ENCODE peak calls at places on chromosomes 13 and 19, in four cellular contexts. Q is left lung, T is PC-3, A is lower lobe of right lung. Y is an unnamed sample. For H3K4me1, the result is how much of the 10 kb centered on the place peaks cover.

GRCh38 chr13:26508885-26509284 is 48.6 kb upstream of the WASF3 start:
- DNase-seq in A (no peak), T (peak), Q (peak), Y (no peak)

GRCh38 chr13:113532156-113532806 is 41.8 kb upstream of the DCUN1D2 start:
- DNase-seq in T (no peak), A (peak), Q (no peak), Y (peak)

GRCh38 chr13:47843005-47843404 is 158.1 kb downstream of the SUCLA2 start:
- DNase-seq in T (no peak), A (no peak), Q (no peak), Y (no peak)

GRCh38 chr13:45278096-45278645 is 62.8 kb downstream of the TPT1 start:
- DNase-seq in T (no peak), Q (no peak), A (no peak), Y (no peak)

GRCh38 chr13:76887070-76887563 is 912 bp upstream of the KCTD12 start:
- DNase-seq in T (no peak), Q (no peak), A (no peak), Y (no peak)

GRCh38 chr19:48964205-48965032 is 690 bp upstream of the FTL start:
- DNase-seq in T (no peak), A (peak), Q (no peak), Y (no peak)

GRCh38 chr13:47672245-47672975 is 328.7 kb downstream of the SUCLA2 start:
- DNase-seq in A (no peak), T (no peak), Q (no peak), Y (no peak)

GRCh38 chr19:32928806-32929205 is 43.0 kb downstream of the CEP89 start:
- DNase-seq in A (no peak), T (peak), Q (no peak), Y (no peak)

GRCh38 chr19:37691881-37692504 is 27.6 kb downstream of the ZNF607 start:
- DNase-seq in A (peak), T (no peak), Q (peak), Y (peak)

GRCh38 chr19:55239004-55239403 is 10.4 kb upstream of the TMEM86B start:
- DNase-seq in A (no peak), T (no peak), Q (no peak), Y (no peak)

GRCh38 chr13:45838171-45838745 is 13.3 kb downstream of the SIAH3 start:
- DNase-seq in A (no peak), Q (no peak), T (no peak), Y (no peak)

GRCh38 chr13:30037306-30037705 is 186.9 kb upstream of the UBL3 start:
- DNase-seq in T (no peak), Q (no peak), A (no peak), Y (no peak)

GRCh38 chr19:42286349-42287016 is 15.4 kb upstream of the PRR19 start:
- DNase-seq in A (no peak), Q (no peak), T (no peak), Y (no peak)

GRCh38 chr19:29450306-29450705 is 75.5 kb upstream of the VSTM2B start:
- DNase-seq in Q (no peak), A (no peak), T (no peak), Y (peak)

GRCh38 chr13:64591981-64592380 is 2638.2 kb downstream of the PCDH9 start:
- DNase-seq in A (no peak), T (peak), Q (no peak), Y (no peak)

GRCh38 chr19:14563989-14564650 is 7.7 kb downstream of the NDUFB7 start:
- DNase-seq in Q (no peak), T (peak), A (no peak), Y (no peak)

GRCh38 chr19:53989600-53990533 is 1.6 kb upstream of the CACNG6 start:
- DNase-seq in A (no peak), T (no peak), Q (no peak), Y (no peak)

GRCh38 chr19:57812201-57812600 is 2.5 kb downstream of the ZNF552 start:
- DNase-seq in Q (no peak), A (no peak), T (no peak), Y (no peak)

GRCh38 chr19:47485210-47485609 is 1.2 kb upstream of the KPTN start:
- DNase-seq in A (no peak), Q (no peak), T (no peak), Y (no peak)

GRCh38 chr19:1373042-1373533 is 10.6 kb upstream of the NDUFS7 start:
- DNase-seq in A (no peak), T (no peak), Q (no peak), Y (no peak)

GRCh38 chr13:28558567-28558966 is 63.6 kb upstream of the FLT1 start:
- DNase-seq in T (no peak), A (no peak), Q (no peak), Y (no peak)

GRCh38 chr13:32426191-32426980 is 1.5 kb downstream of the N4BP2L1 start:
- DNase-seq in Q (no peak), A (no peak), T (no peak), Y (no peak)

GRCh38 chr19:17520865-17521264 is 9.4 kb downstream of the PGLS start:
- DNase-seq in T (no peak), Q (no peak), A (no peak), Y (no peak)

GRCh38 chr13:98892821-98893220 is 85.0 kb downstream of the DOCK9 start:
- DNase-seq in A (no peak), Q (no peak), T (no peak), Y (no peak)

GRCh38 chr19:11587302-11587972 is 9.8 kb upstream of the ZNF627 start:
- DNase-seq in Q (peak), A (peak), T (peak), Y (peak)

GRCh38 chr19:18999896-19000620 is 33.3 kb downstream of the SUGP2 start:
- DNase-seq in A (no peak), T (no peak), Q (no peak), Y (no peak)

GRCh38 chr13:111860161-111860560 is 206.8 kb upstream of the SOX1 start:
- DNase-seq in Q (no peak), A (no peak), T (no peak), Y (no peak)
- H3K4me3 ChIP-seq in Q (no peak), A (no peak), T (no peak), Y (no peak)

GRCh38 chr13:97238432-97238831 is 16.3 kb downstream of the MBNL2 start:
- DNase-seq in A (no peak), Q (no peak), T (no peak), Y (no peak)
- H3K4me1 ChIP-seq in A (half or more), Q (under half), T (under half), Y (half or more)

GRCh38 chr13:69585656-69586055 is 522.0 kb upstream of the ATXN8OS start:
- DNase-seq in T (peak), A (no peak), Q (no peak), Y (no peak)
- H3K4me3 ChIP-seq in T (no peak), A (no peak), Q (no peak), Y (no peak)

GRCh38 chr13:110340812-110341444 is 33.8 kb downstream of the COL4A2 start:
- DNase-seq in Q (peak), A (peak), T (no peak), Y (peak)

GRCh38 chr13:110343241-110343865 is 36.3 kb downstream of the COL4A2 start:
- DNase-seq in A (no peak), Q (no peak), T (peak), Y (no peak)

GRCh38 chr13:110342474-110342873 is 35.4 kb downstream of the COL4A2 start:
- DNase-seq in Q (no peak), T (no peak), A (no peak), Y (no peak)

GRCh38 chr13:110339975-110340550 is 33.0 kb downstream of the COL4A2 start:
- DNase-seq in Q (no peak), A (no peak), T (no peak), Y (peak)

DNA sequence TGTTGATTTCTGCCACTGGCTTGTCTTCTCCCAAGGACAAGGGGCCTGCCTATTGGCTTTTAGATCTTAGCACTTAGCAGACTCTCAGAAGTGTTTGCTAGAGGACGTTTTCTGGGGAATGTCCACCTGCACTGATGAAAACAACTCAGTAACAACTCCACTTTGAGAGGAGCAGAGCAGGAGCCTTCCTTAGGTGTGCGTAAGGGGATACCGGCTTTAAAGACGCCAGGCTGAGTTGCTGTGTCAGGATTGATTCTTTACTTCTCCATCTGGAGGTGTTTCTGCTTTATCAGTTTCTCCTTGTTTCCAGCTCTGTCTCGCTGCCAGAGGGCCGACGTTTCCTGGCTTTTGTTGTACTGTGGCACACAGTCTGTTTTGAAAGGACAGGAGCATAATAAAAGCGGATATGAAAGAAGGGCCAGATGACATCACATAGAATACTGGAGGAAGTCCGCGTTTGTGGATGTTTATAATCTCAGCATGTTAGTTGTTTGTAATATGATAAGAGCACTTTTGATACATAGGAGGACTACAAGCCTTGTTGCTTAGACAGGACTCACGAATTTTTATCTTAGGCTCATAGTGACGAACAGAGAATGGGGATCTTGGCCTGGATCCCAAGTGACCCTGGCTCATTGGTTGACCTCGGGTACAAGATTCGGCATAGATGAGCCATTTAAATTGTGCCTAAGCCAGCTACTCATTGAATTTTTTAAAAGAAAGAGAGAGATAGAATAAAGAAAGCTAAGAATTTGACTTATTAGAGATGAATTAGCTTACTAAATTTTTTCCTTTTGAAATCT is 34.6 kb downstream of the COL4A2 start:
- DNase-seq in A (no peak), T (no peak), Q (no peak), Y (no peak)
- H3K4me1 ChIP-seq in A (half or more), T (under half), Q (under half), Y (under half)

GRCh38 chr19:3585301-3586123 is at the start of gene GIPC3:
- DNase-seq in Q (no peak), A (no peak), T (no peak), Y (no peak)
- H3K4me3 ChIP-seq in Q (peak), A (peak), T (no peak), Y (peak)

DNA sequence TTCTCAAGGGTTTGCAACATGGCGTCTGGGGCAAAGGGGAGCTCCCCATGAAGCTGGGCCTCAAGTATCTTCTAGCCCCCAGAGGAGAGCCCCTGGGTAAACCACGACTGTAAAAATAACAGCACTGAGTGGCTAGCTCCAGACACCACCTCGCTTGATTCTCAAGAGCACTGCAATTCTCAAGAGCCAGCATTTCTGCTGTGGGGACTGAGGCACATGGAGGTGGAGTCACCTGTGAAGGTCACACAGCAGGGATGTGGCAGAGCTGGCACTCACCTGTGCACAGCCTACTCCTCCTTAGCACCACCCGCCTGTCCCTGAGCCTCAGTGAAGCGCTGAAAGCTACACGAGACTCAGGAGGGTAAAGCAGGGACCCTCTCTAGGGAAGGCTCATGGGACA is 20.7 kb upstream of the CCNP start:
- DNase-seq in A (no peak), T (no peak), Q (no peak), Y (no peak)
- H3K4me1 ChIP-seq in A (under half), T (under half), Q (under half), Y (under half)

GRCh38 chr13:109869312-109870237 is 83.2 kb upstream of the IRS2 start:
- DNase-seq in A (peak), T (no peak), Q (peak), Y (peak)
- H3K4me3 ChIP-seq in A (peak), T (no peak), Q (peak), Y (peak)

Y was measured in upper lobe of right lung.